ENCODE peak calls at places on chromosomes 4 and X, in four cellular contexts. One of them, this sample, is unnamed.

GRCh38 chrX:86137071-86137470 is 11.2 kb upstream of the DACH2 start:
- DNase-seq in astrocyte: no peak
- DNase-seq in NCI-H460: no peak
- DNase-seq in non-pigmented ciliary epithelial cell: no peak
- DNase-seq in this sample: no peak

GRCh38 chrX:53188763-53189162 is 36.2 kb downstream of the KDM5C start:
- DNase-seq in astrocyte: no peak
- DNase-seq in non-pigmented ciliary epithelial cell: no peak
- DNase-seq in NCI-H460: no peak
- DNase-seq in this sample: no peak

GRCh38 chr4:41656572-41657301 is 91.8 kb downstream of the PHOX2B start:
- DNase-seq in non-pigmented ciliary epithelial cell: no peak
- DNase-seq in astrocyte: no peak
- DNase-seq in NCI-H460: no peak
- DNase-seq in this sample: no peak

GRCh38 chrX:18410038-18410437 is 15.4 kb upstream of the CDKL5 start:
- DNase-seq in non-pigmented ciliary epithelial cell: no peak
- DNase-seq in NCI-H460: peak
- DNase-seq in astrocyte: peak
- DNase-seq in this sample: no peak

GRCh38 chrX:103063191-103063845 is 653 bp downstream of the BEX1 start:
- DNase-seq in astrocyte: peak
- DNase-seq in non-pigmented ciliary epithelial cell: no peak
- DNase-seq in NCI-H460: no peak
- DNase-seq in this sample: no peak

GRCh38 chr4:150769235-150769634 is 187.3 kb downstream of the MAB21L2 start:
- DNase-seq in NCI-H460: peak
- DNase-seq in astrocyte: peak
- DNase-seq in non-pigmented ciliary epithelial cell: peak
- DNase-seq in this sample: peak

GRCh38 chrX:63503541-63503940 is 152.4 kb upstream of the SPIN4 start:
- DNase-seq in NCI-H460: no peak
- DNase-seq in non-pigmented ciliary epithelial cell: no peak
- DNase-seq in astrocyte: peak
- DNase-seq in this sample: peak

GRCh38 chr4:182320092-182320491 is 76.9 kb downstream of the TENM3 start:
- DNase-seq in NCI-H460: no peak
- DNase-seq in non-pigmented ciliary epithelial cell: no peak
- DNase-seq in astrocyte: no peak
- DNase-seq in this sample: no peak

GRCh38 chr4:5101571-5101970 is 50.3 kb downstream of the STK32B start:
- DNase-seq in astrocyte: no peak
- DNase-seq in non-pigmented ciliary epithelial cell: no peak
- DNase-seq in NCI-H460: no peak
- DNase-seq in this sample: peak

GRCh38 chr4:18882468-18882867 is 860.9 kb upstream of the LCORL start:
- DNase-seq in astrocyte: peak
- DNase-seq in NCI-H460: peak
- DNase-seq in non-pigmented ciliary epithelial cell: peak
- DNase-seq in this sample: peak

GRCh38 chr4:155759372-155760252 is 791 bp downstream of the GUCY1B1 start:
- DNase-seq in non-pigmented ciliary epithelial cell: no peak
- DNase-seq in NCI-H460: no peak
- DNase-seq in astrocyte: no peak
- DNase-seq in this sample: no peak